ENCODE peak calls at places on chromosomes 7 and 10, in five cellular contexts. D is ACHN, N is AG08395, L is NCI-H748 treated with DMSO at 0.1 percent for 48 hours, Q is H7. Y is an unnamed sample.

GRCh38 chr10:84543077-84543476 is 214.7 kb downstream of the CCSER2 start:
- DNase-seq in L (no peak), D (no peak), Q (no peak), N (no peak), Y (no peak)

GRCh38 chr7:23072043-23072442 is 33.5 kb upstream of the KLHL7 start:
- DNase-seq in N (peak), L (no peak), D (peak), Q (no peak), Y (no peak)

GRCh38 chr10:13956826-13957225 is 370.1 kb downstream of the PRPF18 start:
- DNase-seq in N (peak), D (no peak), L (no peak), Q (no peak), Y (peak)

GRCh38 chr10:21831986-21832735 is 171.4 kb downstream of the DNAJC1 start:
- DNase-seq in Q (no peak), D (no peak), N (peak), L (no peak), Y (no peak)

GRCh38 chr10:111118758-111119157 is 41.9 kb downstream of the ADRA2A start:
- DNase-seq in D (no peak), N (no peak), L (no peak), Q (no peak), Y (no peak)

GRCh38 chr7:95511716-95512260 is 26.0 kb downstream of the ASB4 start:
- DNase-seq in N (peak), D (peak), L (peak), Q (peak), Y (peak)

GRCh38 chr7:158581440-158582088 is 6.1 kb downstream of the PTPRN2 start:
- DNase-seq in Q (no peak), L (peak), D (no peak), N (no peak), Y (no peak)

GRCh38 chr7:73701357-73701995 is 18.0 kb downstream of the STX1A start:
- DNase-seq in Q (peak), L (no peak), D (peak), N (peak), Y (peak)

GRCh38 chr10:47406548-47406869 is 22.4 kb upstream of the ZNF488 start:
- DNase-seq in L (no peak), N (no peak), D (no peak), Q (no peak), Y (no peak)

GRCh38 chr10:22243321-22243720 is 25.5 kb upstream of the EBLN1 start:
- DNase-seq in N (no peak), D (no peak), Q (no peak), L (no peak), Y (no peak)

GRCh38 chr7:155263522-155264197 is 34.0 kb upstream of the INSIG1 start:
- DNase-seq in Q (peak), N (no peak), D (no peak), L (no peak), Y (no peak)

GRCh38 chr10:7410800-7411670 is at the start of gene SFMBT2:
- DNase-seq in N (peak), D (peak), L (no peak), Q (peak), Y (peak)

GRCh38 chr10:131885391-131886165 is 15.2 kb upstream of the PPP2R2D start:
- DNase-seq in L (no peak), D (peak), Q (peak), N (peak), Y (peak)

GRCh38 chr10:108095932-108096925 is 931.7 kb upstream of the SORCS1 start:
- DNase-seq in Q (no peak), L (no peak), N (no peak), D (no peak), Y (no peak)

GRCh38 chr7:111558948-111559347 is 3.3 kb downstream of the IMMP2L start:
- DNase-seq in L (no peak), D (no peak), Q (no peak), N (no peak), Y (no peak)

GRCh38 chr10:46523881-46524470 is 32.5 kb downstream of the GPRIN2 start:
- DNase-seq in D (no peak), Q (no peak), L (no peak), N (no peak), Y (peak)

GRCh38 chr7:13258386-13258785 is 571.0 kb downstream of the ARL4A start:
- DNase-seq in Q (no peak), N (no peak), L (no peak), D (no peak), Y (no peak)

GRCh38 chr7:2195403-2196246 is 37.1 kb downstream of the MAD1L1 start:
- DNase-seq in L (no peak), N (no peak), Q (no peak), D (no peak), Y (no peak)

GRCh38 chr10:112246-112645 is 23.0 kb upstream of the ZMYND11 start:
- DNase-seq in L (no peak), D (peak), Q (no peak), N (no peak), Y (no peak)

GRCh38 chr7:134254311-134254710 is 62.4 kb downstream of the SLC35B4 start:
- DNase-seq in D (peak), Q (no peak), N (no peak), L (no peak), Y (no peak)

GRCh38 chr7:116769541-116769940 is 92.8 kb upstream of the CAPZA2 start:
- DNase-seq in N (no peak), L (no peak), D (no peak), Q (no peak), Y (no peak)

GRCh38 chr10:12702215-12702614 is 299.3 kb downstream of the CCDC3 start:
- DNase-seq in D (no peak), L (no peak), N (no peak), Q (no peak), Y (no peak)

GRCh38 chr7:83161851-83162401 is 758 bp downstream of the PCLO start:
- DNase-seq in Q (no peak), N (no peak), D (peak), L (peak), Y (no peak)

GRCh38 chr10:3774814-3775670 is 10.0 kb downstream of the KLF6 start:
- DNase-seq in N (peak), Q (no peak), L (no peak), D (peak), Y (no peak)

GRCh38 chr7:29033584-29033983 is 75.5 kb upstream of the TRIL start:
- DNase-seq in Q (no peak), N (no peak), L (no peak), D (no peak), Y (peak)

GRCh38 chr10:131869344-131869743 is 31.5 kb upstream of the PPP2R2D start:
- DNase-seq in L (no peak), N (no peak), D (no peak), Q (peak), Y (no peak)

GRCh38 chr7:47320296-47320695 is 261.6 kb downstream of the TNS3 start:
- DNase-seq in D (no peak), N (no peak), L (no peak), Q (no peak), Y (no peak)

GRCh38 chr10:124003070-124003419 is 90.4 kb downstream of the CHST15 start:
- DNase-seq in N (no peak), D (no peak), L (no peak), Q (no peak), Y (no peak)

GRCh38 chr7:66522518-66522917 is 106.2 kb upstream of the KCTD7 start:
- DNase-seq in N (peak), L (no peak), Q (peak), D (peak), Y (no peak)

GRCh38 chr7:70334883-70335282 is 736.6 kb downstream of the AUTS2 start:
- DNase-seq in Q (no peak), D (no peak), L (no peak), N (no peak), Y (no peak)

GRCh38 chr7:99089914-99090629 is 53.8 kb downstream of the SMURF1 start:
- DNase-seq in N (no peak), Q (no peak), L (no peak), D (no peak), Y (no peak)

GRCh38 chr10:28797904-28798371 is 120.6 kb downstream of the BAMBI start:
- DNase-seq in Q (no peak), D (no peak), N (no peak), L (no peak), Y (no peak)

GRCh38 chr7:36208406-36208805 is 55.4 kb downstream of the EEPD1 start:
- DNase-seq in Q (no peak), D (no peak), N (no peak), L (no peak), Y (no peak)

GRCh38 chr7:151566897-151567320 is 47.2 kb upstream of the RHEB start:
- DNase-seq in L (no peak), D (no peak), N (peak), Q (peak), Y (no peak)

GRCh38 chr10:133257489-133258065 is 19.1 kb downstream of the ADAM8 start:
- DNase-seq in N (no peak), Q (peak), D (peak), L (no peak), Y (peak)

Y was measured in adrenal gland.